ENCODE peak calls at places on chromosomes 13 and 19, in six cellular contexts. One of them, this sample, is unnamed.

GRCh38 chr13:112747256-112747655 is 57.4 kb downstream of the ATP11A start:
- DNase-seq in neural progenitor cell: no peak
- DNase-seq in testis: peak
- DNase-seq in IMR-90: no peak
- DNase-seq in heart right ventricle: no peak
- DNase-seq in HL-60: no peak
- DNase-seq in this sample: no peak

GRCh38 chr19:17915940-17916593 is 16.7 kb upstream of the CCDC124 start:
- DNase-seq in heart right ventricle: no peak
- DNase-seq in IMR-90: no peak
- DNase-seq in testis: no peak
- DNase-seq in neural progenitor cell: no peak
- DNase-seq in HL-60: no peak
- DNase-seq in this sample: no peak

GRCh38 chr13:75762967-75763366 is 126.8 kb downstream of the LMO7 start:
- DNase-seq in heart right ventricle: no peak
- DNase-seq in HL-60: no peak
- DNase-seq in testis: no peak
- DNase-seq in IMR-90: no peak
- DNase-seq in neural progenitor cell: no peak
- DNase-seq in this sample: no peak

GRCh38 chr19:9528757-9529336 is 9.6 kb downstream of the ZNF426 start:
- DNase-seq in heart right ventricle: no peak
- DNase-seq in neural progenitor cell: no peak
- DNase-seq in IMR-90: peak
- DNase-seq in HL-60: no peak
- DNase-seq in testis: no peak
- DNase-seq in this sample: no peak

GRCh38 chr19:5035817-5036732 is 67.2 kb downstream of the KDM4B start:
- DNase-seq in HL-60: no peak
- DNase-seq in neural progenitor cell: no peak
- DNase-seq in IMR-90: no peak
- DNase-seq in testis: peak
- DNase-seq in heart right ventricle: no peak
- DNase-seq in this sample: no peak

GRCh38 chr19:41377977-41378707 is 1.8 kb downstream of the TMEM91 start:
- DNase-seq in IMR-90: no peak
- DNase-seq in heart right ventricle: no peak
- DNase-seq in testis: no peak
- DNase-seq in neural progenitor cell: peak
- DNase-seq in HL-60: no peak
- DNase-seq in this sample: peak

GRCh38 chr13:95139186-95139585 is 162.1 kb downstream of the ABCC4 start:
- DNase-seq in IMR-90: no peak
- DNase-seq in HL-60: no peak
- DNase-seq in heart right ventricle: no peak
- DNase-seq in testis: no peak
- DNase-seq in neural progenitor cell: no peak
- DNase-seq in this sample: no peak

GRCh38 chr13:75836441-75836840 is 200.3 kb downstream of the LMO7 start:
- DNase-seq in IMR-90: no peak
- DNase-seq in heart right ventricle: no peak
- DNase-seq in HL-60: no peak
- DNase-seq in neural progenitor cell: no peak
- DNase-seq in testis: no peak
- DNase-seq in this sample: no peak

GRCh38 chr19:31383553-31383952 is 34.3 kb upstream of the TSHZ3 start:
- DNase-seq in IMR-90: no peak
- DNase-seq in testis: no peak
- DNase-seq in heart right ventricle: no peak
- DNase-seq in neural progenitor cell: no peak
- DNase-seq in HL-60: no peak
- DNase-seq in this sample: no peak

GRCh38 chr19:480016-480855 is 16.1 kb upstream of the MADCAM1 start:
- DNase-seq in HL-60: no peak
- DNase-seq in IMR-90: no peak
- DNase-seq in heart right ventricle: peak
- DNase-seq in neural progenitor cell: peak
- DNase-seq in testis: peak
- DNase-seq in this sample: peak

GRCh38 chr19:42198676-42199439 is 18.6 kb downstream of the DEDD2 start:
- DNase-seq in neural progenitor cell: no peak
- DNase-seq in heart right ventricle: no peak
- DNase-seq in testis: no peak
- DNase-seq in HL-60: no peak
- DNase-seq in IMR-90: no peak
- DNase-seq in this sample: no peak

GRCh38 chr13:27634231-27634630 is 12.5 kb downstream of the POLR1D start:
- DNase-seq in heart right ventricle: no peak
- DNase-seq in testis: no peak
- DNase-seq in HL-60: no peak
- DNase-seq in neural progenitor cell: no peak
- DNase-seq in IMR-90: no peak
- DNase-seq in this sample: no peak

GRCh38 chr19:46716672-46717033 is 261 bp downstream of the PRKD2 start:
- DNase-seq in heart right ventricle: no peak
- DNase-seq in neural progenitor cell: peak
- DNase-seq in testis: no peak
- DNase-seq in HL-60: no peak
- DNase-seq in IMR-90: no peak
- DNase-seq in this sample: no peak

GRCh38 chr19:33133438-33134031 is 1.6 kb downstream of the WDR88 start:
- DNase-seq in IMR-90: no peak
- DNase-seq in testis: no peak
- DNase-seq in neural progenitor cell: peak
- DNase-seq in heart right ventricle: no peak
- DNase-seq in HL-60: no peak
- DNase-seq in this sample: no peak

GRCh38 chr13:71240906-71241305 is 626.1 kb downstream of the DACH1 start:
- DNase-seq in IMR-90: no peak
- DNase-seq in HL-60: no peak
- DNase-seq in heart right ventricle: no peak
- DNase-seq in neural progenitor cell: peak
- DNase-seq in testis: no peak
- DNase-seq in this sample: no peak

GRCh38 chr19:4380254-4380727 is 20.1 kb downstream of the SH3GL1 start:
- DNase-seq in IMR-90: no peak
- DNase-seq in HL-60: no peak
- DNase-seq in heart right ventricle: peak
- DNase-seq in testis: peak
- DNase-seq in neural progenitor cell: no peak
- DNase-seq in this sample: no peak

GRCh38 chr13:100454876-100455275 is 133.7 kb downstream of the GGACT start:
- DNase-seq in neural progenitor cell: no peak
- DNase-seq in heart right ventricle: no peak
- DNase-seq in testis: no peak
- DNase-seq in HL-60: no peak
- DNase-seq in IMR-90: peak
- DNase-seq in this sample: no peak

GRCh38 chr19:27674701-27675100 is 1538.2 kb downstream of the UQCRFS1 start:
- DNase-seq in HL-60: no peak
- DNase-seq in neural progenitor cell: no peak
- DNase-seq in heart right ventricle: no peak
- DNase-seq in IMR-90: no peak
- DNase-seq in testis: no peak
- DNase-seq in this sample: no peak

GRCh38 chr13:48585456-48585840 is 52.6 kb upstream of the RCBTB2 start:
- DNase-seq in neural progenitor cell: peak
- DNase-seq in testis: peak
- DNase-seq in heart right ventricle: no peak
- DNase-seq in HL-60: no peak
- DNase-seq in IMR-90: no peak
- DNase-seq in this sample: no peak

GRCh38 chr19:58056261-58056660 is 2.8 kb upstream of the ZNF135 start:
- DNase-seq in HL-60: no peak
- DNase-seq in heart right ventricle: no peak
- DNase-seq in IMR-90: no peak
- DNase-seq in testis: no peak
- DNase-seq in neural progenitor cell: no peak
- DNase-seq in this sample: no peak

GRCh38 chr13:24875566-24875965 is 111.6 kb downstream of the RNF17 start:
- DNase-seq in neural progenitor cell: no peak
- DNase-seq in IMR-90: no peak
- DNase-seq in testis: no peak
- DNase-seq in heart right ventricle: no peak
- DNase-seq in HL-60: no peak
- DNase-seq in this sample: no peak

GRCh38 chr13:27830010-27830409 is 37.7 kb downstream of the GSX1 start:
- DNase-seq in HL-60: peak
- DNase-seq in testis: peak
- DNase-seq in IMR-90: no peak
- DNase-seq in heart right ventricle: peak
- DNase-seq in neural progenitor cell: peak
- DNase-seq in this sample: peak

GRCh38 chr19:28710278-28710677 is 502.7 kb downstream of the UQCRFS1 start:
- DNase-seq in IMR-90: peak
- DNase-seq in HL-60: peak
- DNase-seq in testis: no peak
- DNase-seq in heart right ventricle: no peak
- DNase-seq in neural progenitor cell: peak
- DNase-seq in this sample: no peak

GRCh38 chr19:12867120-12868099 is 13.8 kb downstream of the DNASE2 start:
- DNase-seq in testis: peak
- DNase-seq in HL-60: no peak
- DNase-seq in neural progenitor cell: peak
- DNase-seq in heart right ventricle: peak
- DNase-seq in IMR-90: peak
- DNase-seq in this sample: peak

GRCh38 chr13:113322043-113322461 is 25.0 kb downstream of the LAMP1 start:
- DNase-seq in testis: peak
- DNase-seq in neural progenitor cell: no peak
- DNase-seq in heart right ventricle: no peak
- DNase-seq in HL-60: no peak
- DNase-seq in IMR-90: no peak
- DNase-seq in this sample: no peak

GRCh38 chr19:9793051-9793591 is 24.6 kb upstream of the ZNF846 start:
- DNase-seq in testis: peak
- DNase-seq in neural progenitor cell: no peak
- DNase-seq in HL-60: no peak
- DNase-seq in IMR-90: peak
- DNase-seq in heart right ventricle: peak
- DNase-seq in this sample: peak

GRCh38 chr19:52351512-52351911 is 15.5 kb downstream of the ZNF610 start:
- DNase-seq in HL-60: no peak
- DNase-seq in neural progenitor cell: peak
- DNase-seq in IMR-90: no peak
- DNase-seq in testis: no peak
- DNase-seq in heart right ventricle: no peak
- DNase-seq in this sample: no peak
- TF ChIP-seq CTCF in HL-60: no peak
- TF ChIP-seq CTCF in neural progenitor cell: peak
- TF ChIP-seq CTCF in IMR-90: no peak
- TF ChIP-seq CTCF in testis: no peak
- TF ChIP-seq CTCF in heart right ventricle: no peak
- TF ChIP-seq CTCF in this sample: no peak

DNA sequence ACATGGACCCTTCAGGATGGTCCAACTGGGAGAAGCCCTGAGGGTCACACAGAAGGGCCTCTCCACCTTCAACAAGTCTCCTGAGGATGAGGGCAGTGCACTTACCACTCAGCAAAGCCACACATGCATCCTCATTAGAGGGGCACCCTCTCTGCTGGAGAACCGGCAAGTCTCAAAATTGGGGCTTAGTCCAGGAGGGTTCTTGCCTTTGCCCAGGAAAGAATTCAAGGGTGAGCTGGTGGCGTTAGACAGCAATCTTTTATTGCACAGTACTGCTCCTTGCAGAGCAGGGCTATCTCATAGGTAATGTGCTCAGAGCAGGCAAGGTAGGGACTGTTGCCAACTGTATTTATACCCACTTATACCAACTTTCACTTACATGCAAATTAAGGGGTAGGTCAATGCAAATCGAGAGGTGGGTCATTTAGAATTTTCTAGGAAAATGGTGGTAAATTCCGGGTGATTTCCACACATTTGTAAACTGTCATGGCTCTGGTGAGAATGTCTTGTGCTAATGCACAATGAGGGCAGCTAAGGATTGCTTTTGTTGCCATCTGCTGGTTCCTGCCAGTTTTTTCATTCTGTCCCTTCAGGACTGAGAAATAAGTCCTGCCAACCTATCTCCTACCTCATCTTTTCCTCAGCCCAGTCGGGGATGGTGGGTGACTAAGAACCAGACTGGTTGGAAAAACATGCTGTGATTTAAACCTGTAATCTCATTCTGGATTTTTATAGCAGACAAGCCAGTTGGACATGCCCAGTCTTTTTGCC is 27.8 kb upstream of the IGSF23 start:
- DNase-seq in testis: no peak
- DNase-seq in IMR-90: peak
- DNase-seq in heart right ventricle: no peak
- DNase-seq in HL-60: no peak
- DNase-seq in neural progenitor cell: no peak
- DNase-seq in this sample: no peak
- TF ChIP-seq CTCF in testis: no peak
- TF ChIP-seq CTCF in IMR-90: peak
- TF ChIP-seq CTCF in heart right ventricle: no peak
- TF ChIP-seq CTCF in HL-60: no peak
- TF ChIP-seq CTCF in neural progenitor cell: no peak
- TF ChIP-seq CTCF in this sample: no peak

GRCh38 chr13:78598382-78598781 is 5.0 kb downstream of the POU4F1 start:
- DNase-seq in testis: no peak
- DNase-seq in IMR-90: no peak
- DNase-seq in HL-60: no peak
- DNase-seq in neural progenitor cell: peak
- DNase-seq in heart right ventricle: no peak
- DNase-seq in this sample: no peak
- TF ChIP-seq CTCF in testis: no peak
- TF ChIP-seq CTCF in IMR-90: no peak
- TF ChIP-seq CTCF in HL-60: no peak
- TF ChIP-seq CTCF in neural progenitor cell: no peak
- TF ChIP-seq CTCF in heart right ventricle: no peak
- TF ChIP-seq CTCF in this sample: no peak

GRCh38 chr19:14916848-14917247 is 24.4 kb upstream of the OR7C2 start:
- DNase-seq in neural progenitor cell: no peak
- DNase-seq in testis: peak
- DNase-seq in heart right ventricle: no peak
- DNase-seq in HL-60: no peak
- DNase-seq in IMR-90: no peak
- DNase-seq in this sample: no peak
- TF ChIP-seq CTCF in neural progenitor cell: no peak
- TF ChIP-seq CTCF in testis: no peak
- TF ChIP-seq CTCF in heart right ventricle: no peak
- TF ChIP-seq CTCF in HL-60: no peak
- TF ChIP-seq CTCF in IMR-90: no peak
- TF ChIP-seq CTCF in this sample: no peak

GRCh38 chr13:110444226-110444653 is 117.3 kb downstream of the RAB20 start:
- DNase-seq in HL-60: no peak
- DNase-seq in heart right ventricle: no peak
- DNase-seq in neural progenitor cell: no peak
- DNase-seq in testis: no peak
- DNase-seq in IMR-90: peak
- DNase-seq in this sample: peak
- TF ChIP-seq CTCF in HL-60: no peak
- TF ChIP-seq CTCF in heart right ventricle: no peak
- TF ChIP-seq CTCF in neural progenitor cell: no peak
- TF ChIP-seq CTCF in testis: peak
- TF ChIP-seq CTCF in IMR-90: peak
- TF ChIP-seq CTCF in this sample: no peak

GRCh38 chr19:49085020-49085867 is at the start of gene SNRNP70:
- DNase-seq in heart right ventricle: peak
- DNase-seq in IMR-90: peak
- DNase-seq in HL-60: peak
- DNase-seq in neural progenitor cell: peak
- DNase-seq in testis: peak
- DNase-seq in this sample: peak
- TF ChIP-seq CTCF in heart right ventricle: no peak
- TF ChIP-seq CTCF in IMR-90: no peak
- TF ChIP-seq CTCF in HL-60: no peak
- TF ChIP-seq CTCF in neural progenitor cell: peak
- TF ChIP-seq CTCF in testis: no peak
- TF ChIP-seq CTCF in this sample: no peak

This sample was measured in ovary.